ENCODE peak calls at places on chromosomes 3 and 15, in four cellular contexts. T, Q, L and D are unnamed samples.

GRCh38 chr3:183244219-183244618 is 8.8 kb upstream of the B3GNT5 start:
- DNase-seq in Q (no peak), T (no peak), L (no peak), D (no peak)

GRCh38 chr15:80780416-80781221 is 1.4 kb downstream of the CEMIP start:
- DNase-seq in T (peak; percentile 81), Q (peak; percentile 84), L (peak; percentile 23), D (peak; percentile 72)

GRCh38 chr3:51311055-51311454 is 74.0 kb upstream of the MANF start:
- DNase-seq in T (peak; percentile 55), L (no peak), Q (no peak), D (no peak)

GRCh38 chr3:52052831-52053306 is 3.5 kb downstream of the DUSP7 start:
- DNase-seq in T (peak; percentile 91), Q (peak; percentile 87), L (no peak), D (peak; percentile 30)

GRCh38 chr3:171672538-171672937 is 137.7 kb downstream of the PLD1 start:
- DNase-seq in Q (no peak), T (no peak), L (no peak), D (no peak)

GRCh38 chr15:69082041-69082502 is 67.6 kb downstream of the NOX5 start:
- DNase-seq in L (no peak), Q (no peak), T (no peak), D (peak; percentile 76)

GRCh38 chr3:77967621-77968020 is 927.7 kb downstream of the ROBO2 start:
- DNase-seq in T (no peak), Q (no peak), L (no peak), D (no peak)

GRCh38 chr3:50612234-50612972 is 829 bp upstream of the CISH start:
- DNase-seq in Q (no peak), T (no peak), L (no peak), D (no peak)

GRCh38 chr3:16548721-16549120 is 35.2 kb upstream of the RFTN1 start:
- DNase-seq in Q (no peak), T (no peak), L (no peak), D (no peak)

GRCh38 chr15:35078221-35078915 is 6.7 kb downstream of the NANOGP8 start:
- DNase-seq in Q (peak; percentile 63), T (peak; percentile 73), L (no peak), D (peak; percentile 72)

GRCh38 chr3:139308156-139309017 is 35.4 kb upstream of the MRPS22 start:
- DNase-seq in Q (no peak), T (no peak), L (no peak), D (no peak)

GRCh38 chr3:185406127-185406620 is 43.2 kb downstream of the MAP3K13 start:
- DNase-seq in T (no peak), L (no peak), Q (no peak), D (no peak)

GRCh38 chr3:15926866-15927265 is 129.1 kb upstream of the ANKRD28 start:
- DNase-seq in T (no peak), Q (no peak), L (no peak), D (no peak)

GRCh38 chr3:39150803-39151631 is 2.4 kb downstream of the CSRNP1 start:
- DNase-seq in Q (peak; percentile 72), L (no peak), T (peak; percentile 99), D (peak; percentile 86)

GRCh38 chr15:29570931-29571727 is 251.1 kb downstream of the TJP1 start:
- DNase-seq in L (no peak), Q (peak; percentile 69), T (peak; percentile 77), D (peak; percentile 4)

GRCh38 chr3:104566054-104566453 is 800.7 kb upstream of the ALCAM start:
- DNase-seq in Q (no peak), L (no peak), T (no peak), D (no peak)

GRCh38 chr3:46860381-46861292 is 2.6 kb downstream of the MYL3 start:
- DNase-seq in L (no peak), T (peak; percentile 58), Q (no peak), D (peak; percentile 42)

DNA sequence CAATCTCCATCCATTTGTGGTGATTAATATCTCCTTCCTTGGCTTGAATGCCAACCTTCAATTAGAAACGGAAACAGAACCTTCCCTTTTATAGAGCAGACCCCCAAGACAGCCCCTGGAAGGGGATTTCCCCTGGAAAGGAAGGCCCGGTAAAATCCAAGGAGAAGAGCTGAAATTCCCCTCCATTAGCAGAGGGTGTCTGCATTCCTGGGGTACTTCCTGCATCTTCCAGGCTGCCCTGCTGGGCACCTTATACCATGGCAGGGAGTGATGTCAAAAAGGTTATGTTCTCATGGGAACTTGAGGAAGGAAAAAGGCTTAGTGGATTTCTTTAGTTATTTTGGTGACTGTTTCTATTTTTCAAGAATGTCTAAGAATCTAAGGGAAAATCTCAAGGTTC is 116.7 kb upstream of the NEO1 start:
- DNase-seq in T (no peak), L (no peak), Q (no peak), D (no peak)
- H3K4ac ChIP-seq in T (no peak overlapping the region), L (no peak overlapping the region), Q (no peak overlapping the region), D (no peak overlapping the region)

GRCh38 chr3:12758025-12758830 is 831 bp downstream of the TMEM40 start:
- DNase-seq in L (no peak), T (no peak), Q (no peak), D (peak; percentile 53)
- H2AK5ac ChIP-seq in L (no peak overlapping the region), T (no peak overlapping the region), Q (no peak overlapping the region), D (peak overlapping the region; percentile 38)

DNA sequence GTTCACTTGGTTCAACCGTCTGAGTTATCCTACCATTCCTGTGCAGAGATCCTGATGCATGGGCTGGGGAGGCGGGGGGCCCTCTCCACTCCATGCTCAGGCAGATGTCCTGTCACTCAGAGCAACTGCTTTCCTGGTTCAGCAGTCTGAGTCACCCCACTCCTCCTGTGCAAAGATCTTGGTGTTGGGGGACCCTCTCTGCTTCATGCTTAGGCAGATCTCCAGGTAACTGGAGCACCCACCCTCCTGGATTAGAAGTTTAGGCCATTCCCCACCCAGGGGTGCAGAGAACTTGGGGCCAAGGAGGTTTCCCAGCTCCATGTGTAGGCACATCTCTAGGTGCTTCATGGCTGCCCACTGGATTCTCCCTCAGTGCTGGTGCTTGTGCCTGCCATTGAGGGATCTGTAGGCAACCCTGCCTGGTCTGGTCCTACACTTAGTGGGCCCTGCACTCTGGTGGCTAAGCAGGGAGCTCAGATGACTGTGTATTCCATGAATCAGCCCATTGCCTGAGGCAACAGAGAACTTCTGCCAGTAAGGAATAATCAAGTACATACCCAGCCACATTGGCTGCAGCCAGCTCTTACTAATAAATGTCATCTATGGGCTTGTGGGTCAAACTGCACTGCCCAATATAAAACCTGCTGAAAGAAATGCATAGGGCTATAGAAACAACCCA is 465.4 kb upstream of the THBS1 start:
- DNase-seq in Q (no peak), L (no peak), T (no peak), D (peak; percentile 44)
- H3K4ac ChIP-seq in Q (no peak overlapping the region), L (no peak overlapping the region), T (no peak overlapping the region), D (no peak overlapping the region)

GRCh38 chr3:48445277-48445882 is 1.2 kb upstream of the ATRIP start:
- DNase-seq in L (no peak), T (no peak), Q (no peak), D (no peak)
- H2AK5ac ChIP-seq in L (no peak overlapping the region), T (no peak overlapping the region), Q (no peak overlapping the region), D (no peak overlapping the region)

GRCh38 chr15:27458370-27459084 is 487.5 kb downstream of the GABRG3 start:
- DNase-seq in L (no peak), Q (no peak), T (no peak), D (no peak)
- H3K4ac ChIP-seq in L (no peak overlapping the region), Q (no peak overlapping the region), T (no peak overlapping the region), D (no peak overlapping the region)

DNA sequence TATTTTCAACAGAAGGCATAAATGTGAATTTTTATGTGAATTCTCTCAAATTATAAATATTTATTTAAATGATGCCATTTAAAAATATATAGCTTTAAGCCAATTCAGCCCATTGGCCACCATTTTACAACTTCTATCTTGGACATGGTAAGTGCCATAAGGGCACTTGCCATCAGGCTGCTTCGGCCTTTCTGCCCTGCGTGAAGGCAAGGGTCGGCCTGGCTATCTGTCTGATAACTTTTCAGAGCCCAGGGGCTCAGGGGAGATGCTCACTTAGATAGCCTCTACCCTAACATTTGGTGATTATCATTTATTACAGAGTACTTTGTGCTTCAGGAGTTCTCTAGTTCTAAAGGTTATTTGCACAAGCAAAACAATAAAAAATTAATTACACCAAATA is 62.5 kb upstream of the MBNL1 start:
- DNase-seq in L (no peak), T (no peak), Q (no peak), D (no peak)
- H2AK5ac ChIP-seq in L (no peak overlapping the region), T (no peak overlapping the region), Q (no peak overlapping the region), D (no peak overlapping the region)

GRCh38 chr3:116453676-116454346 is 8.5 kb upstream of the LSAMP start:
- DNase-seq in L (no peak), Q (no peak), T (no peak), D (no peak)
- H3K4ac ChIP-seq in L (no peak overlapping the region), Q (no peak overlapping the region), T (no peak overlapping the region), D (no peak overlapping the region)

DNA sequence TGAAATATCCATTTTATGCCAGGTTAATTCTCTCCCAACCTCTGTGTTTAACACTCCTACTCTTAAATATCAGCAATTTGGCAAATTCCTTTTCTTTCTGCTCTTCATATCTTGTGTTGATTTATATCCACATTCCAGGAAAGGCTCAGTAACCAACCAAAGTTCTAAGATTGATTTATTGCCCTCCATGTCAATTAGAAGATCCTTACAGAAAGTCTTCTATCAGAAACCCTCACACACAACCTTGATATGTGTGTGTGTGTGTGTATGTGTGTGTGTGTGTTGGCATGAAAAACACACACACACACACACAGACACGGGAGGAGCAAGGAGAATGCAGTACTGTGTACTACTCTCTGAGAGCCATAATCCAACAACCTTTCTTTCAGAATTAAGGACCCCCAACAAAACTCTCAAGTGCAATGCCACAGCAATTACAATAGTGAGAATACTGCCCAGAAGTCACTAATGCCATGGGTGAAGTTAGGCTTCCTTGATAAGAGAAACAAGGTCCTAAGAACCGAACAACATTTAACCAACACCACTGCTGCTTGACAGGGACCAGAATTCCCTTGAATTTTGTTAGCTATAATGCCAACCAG is 1.1 kb downstream of the LSAMP start:
- DNase-seq in Q (no peak), T (no peak), L (no peak), D (no peak)
- H2AK5ac ChIP-seq in Q (no peak overlapping the region), T (no peak overlapping the region), L (no peak overlapping the region), D (no peak overlapping the region)

GRCh38 chr3:37112987-37113386 is 61.4 kb downstream of the LRRFIP2 start:
- DNase-seq in Q (no peak), L (no peak), T (no peak), D (no peak)
- H3K4ac ChIP-seq in Q (no peak overlapping the region), L (no peak overlapping the region), T (no peak overlapping the region), D (no peak overlapping the region)